ENCODE peak calls at places on chromosomes 11 and 22, in seven cellular contexts. P is GM23338, C is neuronal stem cell, Q is C1 segment of cervical spinal cord, M is fibroblast of pulmonary artery, O is GM13977, Y is thoracic aorta. R is an unnamed sample.

GRCh38 chr11:76206327-76207081 is at the start of gene WNT11:
- DNase-seq in P (peak), C (peak), Q (no peak), M (no peak), O (peak), Y (no peak), R (no peak)

GRCh38 chr11:121790435-121790834 is 325.6 kb downstream of the BLID start:
- DNase-seq in P (peak), C (no peak), Q (no peak), M (no peak), O (no peak), Y (no peak), R (no peak)

GRCh38 chr11:119109843-119110242 is 2.7 kb downstream of the C2CD2L start:
- DNase-seq in P (no peak), C (no peak), Q (no peak), M (no peak), O (no peak), Y (no peak), R (no peak)

GRCh38 chr11:119375629-119376196 is 5.8 kb downstream of the USP2 start:
- DNase-seq in P (peak), C (no peak), Q (no peak), M (peak), O (no peak), Y (peak), R (peak)

GRCh38 chr11:44443836-44444769 is 121.4 kb upstream of the CD82 start:
- DNase-seq in P (peak), C (no peak), Q (no peak), M (no peak), O (no peak), Y (no peak), R (no peak)

GRCh38 chr11:76085321-76085720 is 121.0 kb downstream of the WNT11 start:
- DNase-seq in P (no peak), C (no peak), Q (no peak), M (no peak), O (no peak), Y (no peak), R (no peak)

GRCh38 chr11:75193271-75193670 is 42.4 kb downstream of the SLCO2B1 start:
- DNase-seq in P (no peak), C (no peak), Q (no peak), M (no peak), O (no peak), Y (no peak), R (no peak)

GRCh38 chr11:104191124-104191523 is 27.2 kb upstream of the PDGFD start:
- DNase-seq in P (no peak), C (no peak), Q (no peak), M (peak), O (no peak), Y (no peak), R (no peak)

GRCh38 chr11:36376315-36376887 is 80.3 kb downstream of the PRR5L start:
- DNase-seq in P (peak), C (peak), Q (no peak), M (peak), O (peak), Y (no peak), R (no peak)

GRCh38 chr11:72138821-72139390 is 3.4 kb downstream of the FOLR3 start:
- DNase-seq in P (no peak), C (no peak), Q (no peak), M (no peak), O (no peak), Y (no peak), R (no peak)

GRCh38 chr22:27462190-27462589 is 339.4 kb downstream of the MN1 start:
- DNase-seq in P (no peak), C (peak), Q (no peak), M (no peak), O (no peak), Y (no peak), R (peak)

GRCh38 chr22:46584081-46584903 is 35.9 kb upstream of the GRAMD4 start:
- DNase-seq in P (no peak), C (no peak), Q (no peak), M (no peak), O (no peak), Y (no peak), R (no peak)

GRCh38 chr11:63599211-63600122 is 14.8 kb downstream of the PLAAT3 start:
- DNase-seq in P (no peak), C (no peak), Q (no peak), M (peak), O (no peak), Y (no peak), R (peak)

GRCh38 chr11:6925636-6926207 is 504 bp upstream of the ZNF215 start:
- DNase-seq in P (peak), C (no peak), Q (no peak), M (peak), O (no peak), Y (no peak), R (no peak)

GRCh38 chr11:64060861-64061444 is 25.2 kb downstream of the FLRT1 start:
- DNase-seq in P (peak), C (peak), Q (no peak), M (peak), O (peak), Y (no peak), R (peak)